ENCODE peak calls at places on chromosomes 13 and 19, in five cellular contexts. K, L, T, J and E are unnamed samples.

GRCh38 chr19:35167251-35168119 is 12.9 kb downstream of the FXYD5 start:
- DNase-seq in K (no peak), L (no peak), T (no peak), J (no peak), E (no peak)

GRCh38 chr13:33997574-33997973 is 179.6 kb downstream of the RFC3 start:
- DNase-seq in K (no peak), L (no peak), T (no peak), J (no peak), E (no peak)

GRCh38 chr19:13961826-13962737 is 9.8 kb downstream of the DCAF15 start:
- DNase-seq in K (no peak), L (peak; percentile 84), T (no peak), J (no peak), E (no peak)

GRCh38 chr19:37953125-37953524 is 46.1 kb downstream of the SIPA1L3 start:
- DNase-seq in K (no peak), L (no peak), T (no peak), J (no peak), E (no peak)

GRCh38 chr19:42528354-42529247 is at the start of gene CEACAM1:
- DNase-seq in K (peak; percentile 31), L (no peak), T (peak; percentile 34), J (no peak), E (peak; percentile 38)

GRCh38 chr19:48558018-48558684 is 6.2 kb downstream of the SULT2B1 start:
- DNase-seq in K (peak; percentile 38), L (no peak), T (peak; percentile 45), J (peak; percentile 91), E (peak; percentile 31)

GRCh38 chr19:49058592-49058991 is 1.0 kb upstream of the CGB7 start:
- DNase-seq in K (no peak), L (no peak), T (peak; percentile 24), J (no peak), E (no peak)

GRCh38 chr19:48400018-48400742 is 6.7 kb downstream of the GRIN2D start:
- DNase-seq in K (peak; percentile 31), L (no peak), T (peak; percentile 70), J (no peak), E (peak; percentile 65)

GRCh38 chr13:90868321-90868920 is 479.1 kb upstream of the MIR17HG start:
- DNase-seq in K (peak; percentile 13), L (no peak), T (peak; percentile 45), J (no peak), E (peak; percentile 51)

GRCh38 chr13:112638919-112639318 is 50.9 kb upstream of the ATP11A start:
- DNase-seq in K (no peak), L (no peak), T (no peak), J (peak; percentile 54), E (no peak)

GRCh38 chr19:44792286-44792685 is 14.6 kb downstream of the CBLC start:
- DNase-seq in K (no peak), L (no peak), T (no peak), J (no peak), E (no peak)

GRCh38 chr19:8149261-8150094 is at the start of gene FBN3:
- DNase-seq in K (no peak), L (peak; percentile 87), T (no peak), J (no peak), E (no peak)

GRCh38 chr13:66216723-66217122 is 1013.4 kb downstream of the PCDH9 start:
- DNase-seq in K (no peak), L (no peak), T (peak; percentile 17), J (no peak), E (peak; percentile 17)

GRCh38 chr13:87669379-87669978 is 1.7 kb upstream of the SLITRK5 start:
- DNase-seq in K (no peak), L (no peak), T (peak; percentile 20), J (no peak), E (peak; percentile 42)

GRCh38 chr19:33947565-33947964 is 150.9 kb downstream of the KCTD15 start:
- DNase-seq in K (no peak), L (no peak), T (no peak), J (no peak), E (peak; percentile 1)

GRCh38 chr19:2922987-2923386 is 21.8 kb downstream of the ZNF77 start:
- DNase-seq in K (no peak), L (no peak), T (peak; percentile 20), J (no peak), E (peak; percentile 18)

GRCh38 chr19:2927032-2927430 is 17.7 kb downstream of the ZNF77 start:
- DNase-seq in K (no peak), L (peak; percentile 41), T (no peak), J (no peak), E (no peak)

GRCh38 chr19:2926341-2927031 is 18.3 kb downstream of the ZNF77 start:
- DNase-seq in K (no peak), L (peak; percentile 68), T (no peak), J (no peak), E (no peak)

GRCh38 chr19:2917275-2918184 is 16.8 kb downstream of the ZNF57 start:
- DNase-seq in K (no peak), L (no peak), T (no peak), J (no peak), E (no peak)

DNA sequence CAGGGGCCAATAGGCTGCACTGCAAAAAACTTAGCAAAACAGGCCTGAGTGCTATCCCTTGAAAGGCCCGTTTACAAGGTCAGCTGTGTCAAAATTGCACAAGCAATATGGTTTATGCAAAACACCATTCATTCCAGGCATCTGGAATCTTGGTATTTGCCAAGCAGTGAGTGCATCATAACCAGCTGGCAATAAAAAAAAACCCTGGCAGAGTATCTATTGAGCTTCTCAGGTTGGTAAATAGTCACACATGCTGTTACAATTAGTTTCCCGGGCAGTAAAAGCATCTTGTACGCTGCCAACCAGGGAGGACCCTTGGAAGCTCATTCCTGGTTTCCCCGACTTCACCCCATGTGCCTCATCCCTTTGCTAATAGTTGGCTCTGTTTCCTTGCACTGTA is 21.3 kb downstream of the ZNF77 start:
- DNase-seq in K (no peak), L (no peak), T (peak; percentile 93), J (no peak), E (peak; percentile 58)
- H3K4me3 ChIP-seq in K (no peak overlapping the region), L (no peak overlapping the region), T (no peak overlapping the region), J (no peak overlapping the region), E (no peak overlapping the region)

GRCh38 chr19:1220452-1221037 is 15.0 kb downstream of the STK11 start:
- DNase-seq in K (no peak), L (peak; percentile 80), T (no peak), J (no peak), E (no peak)
- TF ChIP-seq CTCF in K (no peak), L (no peak), T (peak; percentile 4), J (no peak), E (no peak)

DNA sequence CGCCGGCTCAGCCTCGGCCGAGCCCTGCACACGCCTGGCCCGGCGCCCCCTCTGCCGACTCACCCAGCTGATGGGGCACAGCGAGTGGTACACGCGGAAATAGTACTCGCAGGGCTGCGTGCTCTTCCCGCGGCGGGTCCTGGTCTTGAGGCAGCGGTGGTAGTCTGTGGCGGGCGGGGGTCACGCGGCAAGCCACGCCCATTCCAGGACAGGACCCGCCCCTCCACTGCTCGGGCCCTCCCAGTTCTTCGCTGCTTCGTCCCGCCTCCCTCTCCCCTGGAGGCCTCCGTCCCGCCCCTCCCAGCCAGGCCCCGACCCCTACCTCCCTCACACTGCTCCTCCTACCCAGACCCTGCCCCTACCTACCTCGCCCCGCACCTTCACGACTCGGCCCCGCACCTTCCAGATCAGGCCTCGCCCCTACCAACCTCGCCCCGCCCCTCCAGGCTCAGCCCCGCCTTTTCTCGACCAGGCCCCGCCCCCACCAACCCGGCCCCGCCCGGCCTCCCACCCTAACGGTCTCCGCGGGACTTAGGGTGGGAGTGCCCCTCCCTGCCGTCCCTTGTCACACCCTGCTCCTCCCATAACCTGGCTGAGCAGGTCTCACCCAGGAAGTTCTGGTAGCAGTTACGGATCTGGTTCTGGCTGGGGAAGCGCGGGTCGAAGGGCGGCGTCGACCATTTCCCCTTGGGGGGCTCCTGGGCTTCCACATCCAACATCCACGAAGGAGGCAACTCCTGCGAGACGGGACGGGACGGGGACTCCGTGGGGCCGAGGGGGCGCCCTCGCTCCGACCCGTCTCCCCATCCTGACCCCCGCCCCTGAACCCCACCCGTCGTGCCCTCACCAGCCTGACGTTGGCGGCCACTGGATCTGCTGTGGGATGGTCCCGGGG is 469 bp downstream of the COX6B2 start:
- DNase-seq in K (peak; percentile 85), L (peak; percentile 93), T (peak; percentile 62), J (peak; percentile 91), E (peak; percentile 41)
- H3K4me3 ChIP-seq in K (peak overlapping the region; percentile 72), L (peak overlapping the region; percentile 51), T (peak overlapping the region; percentile 44), J (peak overlapping the region; percentile 37), E (peak overlapping the region; percentile 51)

GRCh38 chr13:23375007-23375971 is 58.2 kb downstream of the SACS start:
- DNase-seq in K (peak; percentile 83), L (peak; percentile 99), T (peak; percentile 98), J (peak; percentile 99), E (peak; percentile 95)
- TF ChIP-seq CTCF in K (no peak), L (no peak), T (no peak), J (no peak), E (no peak)

DNA sequence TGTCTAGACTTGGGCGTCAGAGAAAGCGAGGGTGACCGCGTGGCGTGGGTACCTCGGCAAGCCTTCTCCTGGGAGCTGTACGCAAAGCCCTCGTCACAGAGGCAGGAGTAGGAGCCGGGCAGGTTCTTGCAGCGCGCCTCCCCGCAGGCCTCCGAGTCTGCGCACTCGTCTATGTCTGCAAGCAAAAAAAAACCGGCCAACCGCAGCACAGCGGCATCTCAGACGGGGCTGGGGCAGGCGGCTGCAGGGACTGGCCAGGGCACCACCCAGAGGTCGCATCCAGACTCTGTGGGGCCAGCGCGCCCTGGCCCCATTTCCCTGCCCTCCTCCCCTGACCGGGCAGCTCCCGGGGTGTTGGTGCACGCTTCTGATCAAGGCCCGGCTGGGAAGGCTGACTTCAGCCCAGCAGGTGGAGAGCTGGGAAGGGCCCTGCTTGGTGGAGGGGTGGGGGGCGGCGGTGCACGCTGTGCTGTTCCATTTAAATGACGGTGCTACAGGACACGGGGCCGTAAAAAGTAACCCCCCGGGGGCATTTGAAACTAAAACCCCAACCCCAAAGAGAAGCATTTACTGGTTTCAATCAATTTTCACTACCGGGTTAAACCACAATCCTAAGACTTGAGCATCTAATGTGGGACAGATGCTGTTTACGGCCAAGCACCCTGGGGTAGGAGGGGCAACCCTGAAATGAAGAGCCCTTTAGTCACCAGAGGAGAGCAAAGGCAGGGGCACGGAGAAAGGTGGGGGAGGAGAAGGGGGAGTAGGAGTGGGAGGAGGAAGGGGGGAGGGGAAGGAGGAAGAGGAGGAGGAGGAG is 28.2 kb downstream of the GAS6 start:
- DNase-seq in K (no peak), L (peak; percentile 74), T (peak; percentile 33), J (peak; percentile 70), E (peak; percentile 44)
- H3K4me3 ChIP-seq in K (no peak overlapping the region), L (no peak overlapping the region), T (no peak overlapping the region), J (no peak overlapping the region), E (no peak overlapping the region)

DNA sequence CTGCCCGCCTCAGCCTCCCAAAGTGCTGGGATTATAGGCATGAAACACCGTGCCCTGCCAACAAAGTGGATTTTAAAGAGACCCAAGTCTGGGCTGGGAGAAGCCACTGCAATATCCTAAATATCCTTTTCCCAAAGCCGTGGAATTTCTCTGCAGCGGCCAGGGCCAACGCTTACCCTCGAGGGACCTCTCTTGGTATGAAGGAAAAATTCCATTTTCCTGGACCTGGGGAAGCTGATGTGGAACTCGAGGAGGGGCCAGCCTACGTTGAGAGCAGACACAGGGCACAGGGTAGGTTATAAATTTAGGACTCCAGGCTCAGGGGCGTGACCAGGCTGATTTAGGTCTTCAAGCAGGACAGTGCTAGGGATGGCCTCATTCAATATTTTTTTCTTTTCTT is 17.7 kb upstream of the UPF1 start:
- DNase-seq in K (no peak), L (no peak), T (peak; percentile 77), J (no peak), E (peak; percentile 54)
- TF ChIP-seq CTCF in K (no peak), L (no peak), T (no peak), J (no peak), E (peak; percentile 11)

GRCh38 chr13:46885018-46885417 is 11.8 kb downstream of the HTR2A start:
- DNase-seq in K (no peak), L (no peak), T (no peak), J (no peak), E (no peak)
- H3K4me3 ChIP-seq in K (no peak overlapping the region), L (no peak overlapping the region), T (no peak overlapping the region), J (no peak overlapping the region), E (no peak overlapping the region)

GRCh38 chr13:53068841-53069520 is 40.4 kb downstream of the OLFM4 start:
- DNase-seq in K (no peak), L (no peak), T (no peak), J (no peak), E (no peak)
- TF ChIP-seq CTCF in K (no peak), L (no peak), T (no peak), J (no peak), E (no peak)